ENCODE peak calls at places on chromosomes 5 and 9, in seven cellular contexts. One of them, this sample, is unnamed.

GRCh38 chr9:4223434-4223833 is 76.4 kb downstream of the GLIS3 start:
- DNase-seq in H9: no peak
- DNase-seq in mesenchymal stem cell: no peak
- DNase-seq in neuronal stem cell: no peak
- DNase-seq in mesendoderm: no peak
- DNase-seq in IMR-90: no peak
- DNase-seq in H1: no peak
- DNase-seq in this sample: peak; percentile 70

GRCh38 chr9:650362-650761 is 191.1 kb upstream of the DMRT1 start:
- DNase-seq in IMR-90: peak; percentile 22
- DNase-seq in mesenchymal stem cell: no peak
- DNase-seq in neuronal stem cell: no peak
- DNase-seq in H9: peak; percentile 49
- DNase-seq in mesendoderm: peak; percentile 35
- DNase-seq in H1: no peak
- DNase-seq in this sample: no peak

GRCh38 chr9:93084471-93084881 is 11.5 kb upstream of the CARD19 start:
- DNase-seq in IMR-90: no peak
- DNase-seq in mesendoderm: no peak
- DNase-seq in mesenchymal stem cell: no peak
- DNase-seq in neuronal stem cell: no peak
- DNase-seq in H9: no peak
- DNase-seq in H1: no peak
- DNase-seq in this sample: no peak

GRCh38 chr5:139848508-139849100 is 53.0 kb downstream of the PSD2 start:
- DNase-seq in H9: peak; percentile 58
- DNase-seq in mesendoderm: peak; percentile 24
- DNase-seq in H1: peak; percentile 74
- DNase-seq in mesenchymal stem cell: no peak
- DNase-seq in IMR-90: no peak
- DNase-seq in neuronal stem cell: no peak
- DNase-seq in this sample: peak; percentile 8

GRCh38 chr5:131212471-131213021 is 41.8 kb downstream of the LYRM7 start:
- DNase-seq in H1: no peak
- DNase-seq in IMR-90: no peak
- DNase-seq in H9: no peak
- DNase-seq in mesenchymal stem cell: no peak
- DNase-seq in mesendoderm: no peak
- DNase-seq in neuronal stem cell: no peak
- DNase-seq in this sample: no peak

GRCh38 chr5:139342423-139342723 is 719 bp downstream of the PAIP2 start:
- DNase-seq in mesenchymal stem cell: no peak
- DNase-seq in H1: no peak
- DNase-seq in IMR-90: no peak
- DNase-seq in H9: no peak
- DNase-seq in mesendoderm: no peak
- DNase-seq in neuronal stem cell: no peak
- DNase-seq in this sample: no peak

GRCh38 chr5:180866985-180867384 is 5.9 kb upstream of the ZFP62 start:
- DNase-seq in mesenchymal stem cell: no peak
- DNase-seq in H9: no peak
- DNase-seq in mesendoderm: no peak
- DNase-seq in neuronal stem cell: no peak
- DNase-seq in H1: no peak
- DNase-seq in IMR-90: no peak
- DNase-seq in this sample: no peak

GRCh38 chr5:173535976-173536639 is 80.3 kb downstream of the BOD1 start:
- DNase-seq in neuronal stem cell: no peak
- DNase-seq in mesendoderm: peak; percentile 15
- DNase-seq in H1: no peak
- DNase-seq in mesenchymal stem cell: peak; percentile 28
- DNase-seq in IMR-90: peak; percentile 48
- DNase-seq in H9: no peak
- DNase-seq in this sample: no peak

GRCh38 chr5:133882107-133882695 is 86.2 kb downstream of the C5orf15 start:
- DNase-seq in IMR-90: no peak
- DNase-seq in mesendoderm: no peak
- DNase-seq in mesenchymal stem cell: no peak
- DNase-seq in H1: no peak
- DNase-seq in H9: no peak
- DNase-seq in neuronal stem cell: no peak
- DNase-seq in this sample: no peak

GRCh38 chr5:103569313-103570060 is 6.9 kb upstream of the NUDT12 start:
- DNase-seq in IMR-90: peak; percentile 6
- DNase-seq in H1: no peak
- DNase-seq in mesenchymal stem cell: no peak
- DNase-seq in neuronal stem cell: no peak
- DNase-seq in mesendoderm: no peak
- DNase-seq in H9: no peak
- DNase-seq in this sample: no peak

GRCh38 chr5:132079081-132079480 is 5.5 kb downstream of the CSF2 start:
- DNase-seq in H9: no peak
- DNase-seq in neuronal stem cell: no peak
- DNase-seq in IMR-90: no peak
- DNase-seq in mesenchymal stem cell: no peak
- DNase-seq in H1: no peak
- DNase-seq in mesendoderm: no peak
- DNase-seq in this sample: no peak

GRCh38 chr5:87850843-87851242 is 417.8 kb downstream of the TMEM161B start:
- DNase-seq in neuronal stem cell: no peak
- DNase-seq in IMR-90: no peak
- DNase-seq in H9: no peak
- DNase-seq in mesendoderm: no peak
- DNase-seq in mesenchymal stem cell: no peak
- DNase-seq in H1: no peak
- DNase-seq in this sample: no peak

GRCh38 chr9:6356904-6357303 is 28.7 kb downstream of the TPD52L3 start:
- DNase-seq in neuronal stem cell: no peak
- DNase-seq in H1: no peak
- DNase-seq in mesendoderm: no peak
- DNase-seq in IMR-90: no peak
- DNase-seq in mesenchymal stem cell: no peak
- DNase-seq in H9: no peak
- DNase-seq in this sample: no peak

GRCh38 chr5:172420215-172420934 is 34.0 kb downstream of the SH3PXD2B start:
- DNase-seq in H9: peak; percentile 70
- DNase-seq in mesendoderm: peak; percentile 83
- DNase-seq in H1: peak; percentile 59
- DNase-seq in neuronal stem cell: no peak
- DNase-seq in mesenchymal stem cell: peak; percentile 62
- DNase-seq in IMR-90: peak; percentile 94
- DNase-seq in this sample: peak; percentile 43

GRCh38 chr5:26259081-26259480 is 779.3 kb downstream of the CDH9 start:
- DNase-seq in neuronal stem cell: no peak
- DNase-seq in IMR-90: no peak
- DNase-seq in H9: no peak
- DNase-seq in mesenchymal stem cell: no peak
- DNase-seq in mesendoderm: peak; percentile 0
- DNase-seq in H1: no peak
- DNase-seq in this sample: no peak

GRCh38 chr5:61047346-61047745 is 102.3 kb downstream of the NDUFAF2 start:
- DNase-seq in H9: no peak
- DNase-seq in mesendoderm: no peak
- DNase-seq in mesenchymal stem cell: no peak
- DNase-seq in neuronal stem cell: no peak
- DNase-seq in IMR-90: no peak
- DNase-seq in H1: no peak
- DNase-seq in this sample: no peak

GRCh38 chr5:121025671-121026070 is 561.6 kb downstream of the PRR16 start:
- DNase-seq in H1: no peak
- DNase-seq in mesenchymal stem cell: no peak
- DNase-seq in H9: no peak
- DNase-seq in IMR-90: no peak
- DNase-seq in neuronal stem cell: no peak
- DNase-seq in mesendoderm: no peak
- DNase-seq in this sample: no peak

GRCh38 chr5:32805966-32806626 is 95.0 kb downstream of the NPR3 start:
- DNase-seq in neuronal stem cell: no peak
- DNase-seq in H9: no peak
- DNase-seq in mesenchymal stem cell: peak; percentile 73
- DNase-seq in mesendoderm: peak; percentile 23
- DNase-seq in H1: no peak
- DNase-seq in IMR-90: peak; percentile 94
- DNase-seq in this sample: peak; percentile 74

GRCh38 chr9:89461302-89461701 is 36.6 kb downstream of the SEMA4D start:
- DNase-seq in H1: no peak
- DNase-seq in mesendoderm: peak; percentile 49
- DNase-seq in neuronal stem cell: no peak
- DNase-seq in H9: no peak
- DNase-seq in mesenchymal stem cell: peak; percentile 56
- DNase-seq in IMR-90: peak; percentile 83
- DNase-seq in this sample: no peak

GRCh38 chr5:28374492-28374934 is 1336.1 kb upstream of the CDH9 start:
- DNase-seq in H1: no peak
- DNase-seq in neuronal stem cell: no peak
- DNase-seq in IMR-90: no peak
- DNase-seq in mesenchymal stem cell: peak; percentile 2
- DNase-seq in H9: no peak
- DNase-seq in mesendoderm: peak; percentile 44
- DNase-seq in this sample: peak; percentile 74

GRCh38 chr9:96859461-96860198 is 5.3 kb upstream of the ZNF782 start:
- DNase-seq in IMR-90: peak; percentile 76
- DNase-seq in neuronal stem cell: no peak
- DNase-seq in mesendoderm: peak; percentile 72
- DNase-seq in mesenchymal stem cell: peak; percentile 72
- DNase-seq in H9: no peak
- DNase-seq in H1: no peak
- DNase-seq in this sample: peak; percentile 97

GRCh38 chr9:109934499-109935214 is 154.7 kb downstream of the PALM2AKAP2 start:
- DNase-seq in H1: peak; percentile 30
- DNase-seq in H9: no peak
- DNase-seq in mesendoderm: peak; percentile 34
- DNase-seq in neuronal stem cell: no peak
- DNase-seq in IMR-90: peak; percentile 85
- DNase-seq in mesenchymal stem cell: peak; percentile 88
- DNase-seq in this sample: no peak

GRCh38 chr9:14203366-14204056 is 110.4 kb downstream of the NFIB start:
- DNase-seq in IMR-90: no peak
- DNase-seq in H9: no peak
- DNase-seq in mesendoderm: no peak
- DNase-seq in mesenchymal stem cell: no peak
- DNase-seq in H1: no peak
- DNase-seq in neuronal stem cell: no peak
- DNase-seq in this sample: no peak

GRCh38 chr5:157280927-157281326 is 15.0 kb downstream of the CYFIP2 start:
- DNase-seq in H1: no peak
- DNase-seq in H9: no peak
- DNase-seq in neuronal stem cell: no peak
- DNase-seq in mesendoderm: no peak
- DNase-seq in IMR-90: peak; percentile 14
- DNase-seq in mesenchymal stem cell: no peak
- DNase-seq in this sample: no peak

GRCh38 chr9:93261735-93262523 is 78.0 kb downstream of the WNK2 start:
- DNase-seq in mesenchymal stem cell: no peak
- DNase-seq in H9: no peak
- DNase-seq in IMR-90: no peak
- DNase-seq in mesendoderm: no peak
- DNase-seq in H1: no peak
- DNase-seq in neuronal stem cell: no peak
- DNase-seq in this sample: no peak

GRCh38 chr9:21682981-21683380 is 119.5 kb upstream of the MTAP start:
- DNase-seq in mesendoderm: no peak
- DNase-seq in IMR-90: peak; percentile 49
- DNase-seq in mesenchymal stem cell: peak; percentile 35
- DNase-seq in H9: no peak
- DNase-seq in neuronal stem cell: no peak
- DNase-seq in H1: no peak
- DNase-seq in this sample: no peak

GRCh38 chr5:58322453-58322852 is 137.4 kb downstream of the PLK2 start:
- DNase-seq in mesendoderm: peak; percentile 63
- DNase-seq in mesenchymal stem cell: peak; percentile 23
- DNase-seq in H1: no peak
- DNase-seq in IMR-90: peak; percentile 36
- DNase-seq in H9: no peak
- DNase-seq in neuronal stem cell: no peak
- DNase-seq in this sample: no peak

DNA sequence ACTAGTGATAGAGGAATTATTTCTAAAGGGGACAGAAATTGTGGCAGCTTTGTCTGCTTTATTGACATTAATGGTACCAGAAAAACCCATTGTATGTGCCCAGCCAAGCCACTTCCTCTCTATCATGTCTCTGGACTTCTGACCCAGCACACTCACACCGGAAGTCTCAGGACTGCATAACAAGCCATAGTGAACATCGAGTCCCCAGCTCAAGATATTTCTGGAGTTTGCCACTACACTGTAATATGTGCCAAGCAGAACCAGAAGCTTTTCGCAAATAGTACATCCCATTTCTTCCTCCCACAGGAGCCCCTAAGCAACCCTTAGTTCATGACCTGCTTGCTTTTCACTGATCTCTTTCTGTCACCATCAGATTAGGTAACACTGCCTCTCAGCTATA is 187.4 kb upstream of the GHR start:
- DNase-seq in mesenchymal stem cell: no peak
- DNase-seq in neuronal stem cell: no peak
- DNase-seq in mesendoderm: no peak
- DNase-seq in IMR-90: no peak
- DNase-seq in H9: no peak
- DNase-seq in H1: no peak
- DNase-seq in this sample: no peak
- H3K4ac ChIP-seq in mesenchymal stem cell: no peak overlapping the region
- H3K4ac ChIP-seq in neuronal stem cell: no peak overlapping the region
- H3K4ac ChIP-seq in mesendoderm: no peak overlapping the region
- H3K4ac ChIP-seq in IMR-90: no peak overlapping the region
- H3K4ac ChIP-seq in H9: no peak overlapping the region
- H3K4ac ChIP-seq in H1: no peak overlapping the region
- H3K4ac ChIP-seq in this sample: no peak overlapping the region

DNA sequence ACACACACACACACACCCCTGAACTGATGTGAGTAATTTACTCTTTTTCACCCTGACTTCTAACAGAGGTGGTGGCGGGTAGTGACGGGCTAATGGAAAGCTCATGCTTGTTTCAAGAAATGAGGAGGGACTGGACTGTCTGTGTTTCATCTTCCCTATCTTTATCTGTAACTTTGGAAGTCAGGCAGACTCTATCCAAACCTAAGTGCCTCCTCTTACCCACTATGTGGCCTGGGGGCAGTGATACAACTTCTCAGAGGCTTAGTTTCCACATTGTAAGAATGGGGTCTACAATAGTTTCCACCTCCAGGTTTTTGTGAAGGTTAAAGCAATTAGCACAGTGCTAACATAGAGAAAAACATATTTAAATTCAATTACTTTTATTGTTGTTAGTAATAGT is 5.9 kb upstream of the TRPM3 start:
- DNase-seq in neuronal stem cell: no peak
- DNase-seq in mesendoderm: no peak
- DNase-seq in H9: no peak
- DNase-seq in H1: no peak
- DNase-seq in mesenchymal stem cell: no peak
- DNase-seq in IMR-90: no peak
- DNase-seq in this sample: no peak
- H4K8ac ChIP-seq in neuronal stem cell: no peak overlapping the region
- H4K8ac ChIP-seq in mesendoderm: no peak overlapping the region
- H4K8ac ChIP-seq in H9: no peak overlapping the region
- H4K8ac ChIP-seq in H1: no peak overlapping the region
- H4K8ac ChIP-seq in mesenchymal stem cell: no peak overlapping the region
- H4K8ac ChIP-seq in IMR-90: no peak overlapping the region
- H4K8ac ChIP-seq in this sample: no peak overlapping the region

GRCh38 chr9:98978231-98978681 is 34.5 kb downstream of the COL15A1 start:
- DNase-seq in H9: no peak
- DNase-seq in IMR-90: no peak
- DNase-seq in mesendoderm: no peak
- DNase-seq in mesenchymal stem cell: peak; percentile 75
- DNase-seq in H1: no peak
- DNase-seq in neuronal stem cell: peak; percentile 56
- DNase-seq in this sample: no peak
- H3K4ac ChIP-seq in H9: no peak overlapping the region
- H3K4ac ChIP-seq in IMR-90: peak overlapping the region; percentile 67
- H3K4ac ChIP-seq in mesendoderm: no peak overlapping the region
- H3K4ac ChIP-seq in mesenchymal stem cell: no peak overlapping the region
- H3K4ac ChIP-seq in H1: no peak overlapping the region
- H3K4ac ChIP-seq in neuronal stem cell: no peak overlapping the region
- H3K4ac ChIP-seq in this sample: no peak overlapping the region

GRCh38 chr5:115526604-115527003 is 18.0 kb downstream of the FEM1C start:
- DNase-seq in H9: no peak
- DNase-seq in neuronal stem cell: no peak
- DNase-seq in IMR-90: no peak
- DNase-seq in mesendoderm: no peak
- DNase-seq in mesenchymal stem cell: no peak
- DNase-seq in H1: no peak
- DNase-seq in this sample: peak; percentile 58
- H4K8ac ChIP-seq in H9: no peak overlapping the region
- H4K8ac ChIP-seq in neuronal stem cell: no peak overlapping the region
- H4K8ac ChIP-seq in IMR-90: no peak overlapping the region
- H4K8ac ChIP-seq in mesendoderm: no peak overlapping the region
- H4K8ac ChIP-seq in mesenchymal stem cell: no peak overlapping the region
- H4K8ac ChIP-seq in H1: no peak overlapping the region
- H4K8ac ChIP-seq in this sample: no peak overlapping the region

This sample was measured in trophoblast cell.